ENCODE peak calls at places on chromosome 6, in six cellular contexts. One of them, this sample, is unnamed. For H3K4me1, the result is how much of the 10 kb centered on the place peaks cover.

GRCh38 chr6:133040025-133040838 is 200.9 kb upstream of the EYA4 start:
- DNase-seq in CD4-positive, alpha-beta memory T cell: peak
- DNase-seq in PC-3: peak
- DNase-seq in effector memory CD4-positive, alpha-beta T cell: no peak
- DNase-seq in tibial artery: no peak
- DNase-seq in CD8-positive, alpha-beta memory T cell: no peak
- DNase-seq in this sample: no peak

GRCh38 chr6:139943391-139943790 is 568.9 kb upstream of the CITED2 start:
- DNase-seq in CD8-positive, alpha-beta memory T cell: no peak
- DNase-seq in PC-3: peak
- DNase-seq in CD4-positive, alpha-beta memory T cell: no peak
- DNase-seq in tibial artery: no peak
- DNase-seq in effector memory CD4-positive, alpha-beta T cell: no peak
- DNase-seq in this sample: no peak

GRCh38 chr6:90184334-90185298 is 112.0 kb downstream of the BACH2 start:
- DNase-seq in CD8-positive, alpha-beta memory T cell: no peak
- DNase-seq in CD4-positive, alpha-beta memory T cell: no peak
- DNase-seq in PC-3: peak
- DNase-seq in effector memory CD4-positive, alpha-beta T cell: no peak
- DNase-seq in tibial artery: no peak
- DNase-seq in this sample: no peak

GRCh38 chr6:674956-675355 is 18.0 kb downstream of the EXOC2 start:
- DNase-seq in CD4-positive, alpha-beta memory T cell: no peak
- DNase-seq in CD8-positive, alpha-beta memory T cell: no peak
- DNase-seq in PC-3: no peak
- DNase-seq in tibial artery: no peak
- DNase-seq in effector memory CD4-positive, alpha-beta T cell: no peak
- DNase-seq in this sample: no peak

GRCh38 chr6:31541059-31541657 is 645 bp downstream of the DDX39B start:
- DNase-seq in tibial artery: no peak
- DNase-seq in effector memory CD4-positive, alpha-beta T cell: peak
- DNase-seq in PC-3: peak
- DNase-seq in CD8-positive, alpha-beta memory T cell: peak
- DNase-seq in CD4-positive, alpha-beta memory T cell: peak
- DNase-seq in this sample: no peak

GRCh38 chr6:136250686-136251008 is 536 bp upstream of the MTFR2 start:
- DNase-seq in PC-3: no peak
- DNase-seq in CD8-positive, alpha-beta memory T cell: no peak
- DNase-seq in CD4-positive, alpha-beta memory T cell: no peak
- DNase-seq in effector memory CD4-positive, alpha-beta T cell: no peak
- DNase-seq in tibial artery: no peak
- DNase-seq in this sample: no peak

GRCh38 chr6:169640347-169640972 is 61.4 kb downstream of the WDR27 start:
- DNase-seq in CD4-positive, alpha-beta memory T cell: no peak
- DNase-seq in tibial artery: no peak
- DNase-seq in CD8-positive, alpha-beta memory T cell: no peak
- DNase-seq in PC-3: no peak
- DNase-seq in effector memory CD4-positive, alpha-beta T cell: no peak
- DNase-seq in this sample: no peak

GRCh38 chr6:5295612-5296011 is 34.3 kb downstream of the FARS2 start:
- DNase-seq in CD8-positive, alpha-beta memory T cell: no peak
- DNase-seq in PC-3: peak
- DNase-seq in CD4-positive, alpha-beta memory T cell: no peak
- DNase-seq in tibial artery: no peak
- DNase-seq in effector memory CD4-positive, alpha-beta T cell: no peak
- DNase-seq in this sample: no peak

GRCh38 chr6:127119361-127120108 is 1.1 kb downstream of the RSPO3 start:
- DNase-seq in CD4-positive, alpha-beta memory T cell: no peak
- DNase-seq in PC-3: no peak
- DNase-seq in CD8-positive, alpha-beta memory T cell: no peak
- DNase-seq in effector memory CD4-positive, alpha-beta T cell: no peak
- DNase-seq in tibial artery: peak
- DNase-seq in this sample: no peak

GRCh38 chr6:138188278-138188923 is 26.7 kb downstream of the ARFGEF3 start:
- DNase-seq in effector memory CD4-positive, alpha-beta T cell: no peak
- DNase-seq in CD8-positive, alpha-beta memory T cell: no peak
- DNase-seq in CD4-positive, alpha-beta memory T cell: no peak
- DNase-seq in tibial artery: no peak
- DNase-seq in PC-3: peak
- DNase-seq in this sample: no peak
- H3K27ac ChIP-seq in effector memory CD4-positive, alpha-beta T cell: no peak
- H3K27ac ChIP-seq in CD8-positive, alpha-beta memory T cell: no peak
- H3K27ac ChIP-seq in CD4-positive, alpha-beta memory T cell: no peak
- H3K27ac ChIP-seq in tibial artery: no peak
- H3K27ac ChIP-seq in PC-3: no peak
- H3K27ac ChIP-seq in this sample: no peak

DNA sequence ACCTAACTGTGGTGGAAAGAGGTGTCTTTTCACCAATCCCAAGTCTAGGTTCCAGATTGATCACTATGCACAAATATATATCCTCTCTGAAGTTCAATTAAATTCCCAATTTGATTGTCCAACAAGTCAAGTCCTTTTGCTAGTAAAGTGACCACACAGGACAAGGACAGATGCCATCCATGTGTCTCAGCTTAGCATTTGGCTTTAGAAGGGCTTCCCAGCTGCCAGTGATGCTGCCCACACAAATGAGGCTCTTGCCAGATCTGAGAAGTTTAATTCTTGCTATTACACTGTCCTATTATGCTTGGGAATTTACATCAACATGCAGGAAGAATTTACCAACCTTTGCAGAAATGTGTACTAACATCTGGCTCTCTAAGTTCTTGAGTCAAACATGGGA is 108.5 kb downstream of the COL9A1 start:
- DNase-seq in effector memory CD4-positive, alpha-beta T cell: no peak
- DNase-seq in PC-3: no peak
- DNase-seq in CD4-positive, alpha-beta memory T cell: no peak
- DNase-seq in tibial artery: no peak
- DNase-seq in CD8-positive, alpha-beta memory T cell: no peak
- DNase-seq in this sample: no peak
- H3K4me3 ChIP-seq in effector memory CD4-positive, alpha-beta T cell: no peak
- H3K4me3 ChIP-seq in PC-3: no peak
- H3K4me3 ChIP-seq in CD4-positive, alpha-beta memory T cell: no peak
- H3K4me3 ChIP-seq in tibial artery: no peak
- H3K4me3 ChIP-seq in CD8-positive, alpha-beta memory T cell: no peak
- H3K4me3 ChIP-seq in this sample: no peak

DNA sequence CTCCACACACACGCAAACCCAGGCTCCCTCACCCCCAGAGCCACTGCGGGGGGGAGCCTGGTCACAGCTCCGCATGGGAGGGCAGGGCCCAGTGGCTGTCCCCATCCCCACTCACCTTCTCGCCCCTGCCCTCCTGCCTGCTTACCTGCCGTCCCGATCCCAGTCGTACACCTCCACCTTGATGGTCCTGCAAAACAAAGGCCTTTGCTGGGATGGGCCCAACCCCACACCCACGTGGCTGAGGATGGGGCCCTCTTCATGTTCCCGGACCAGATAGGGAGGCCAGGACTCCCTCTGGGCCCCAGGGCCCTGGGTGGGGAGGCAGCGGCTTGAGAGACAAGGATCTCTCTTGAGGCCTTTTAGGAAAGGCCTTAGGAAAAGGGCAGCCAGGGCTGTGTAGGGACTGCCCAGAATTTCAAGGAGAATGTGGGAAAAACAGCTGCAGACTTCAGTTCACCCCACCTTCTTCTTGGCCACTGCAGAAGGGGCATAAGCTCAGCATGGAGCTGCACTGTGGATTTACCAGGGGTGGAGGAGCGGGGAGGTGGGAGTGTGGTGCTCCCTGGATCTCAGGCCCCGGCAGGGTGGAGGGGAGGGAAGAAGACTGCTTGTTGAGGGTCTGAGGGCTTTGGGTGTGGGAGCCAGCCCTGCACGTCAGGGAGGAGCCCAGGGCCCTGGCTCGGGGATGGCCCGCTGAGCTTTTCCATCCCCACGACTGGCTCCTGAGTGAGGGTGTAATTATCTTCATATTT is 67.7 kb downstream of the RAB44 start:
- DNase-seq in CD4-positive, alpha-beta memory T cell: no peak
- DNase-seq in CD8-positive, alpha-beta memory T cell: no peak
- DNase-seq in effector memory CD4-positive, alpha-beta T cell: no peak
- DNase-seq in PC-3: no peak
- DNase-seq in tibial artery: no peak
- DNase-seq in this sample: no peak
- H3K4me1 ChIP-seq in CD4-positive, alpha-beta memory T cell: under half
- H3K4me1 ChIP-seq in CD8-positive, alpha-beta memory T cell: under half
- H3K4me1 ChIP-seq in effector memory CD4-positive, alpha-beta T cell: under half
- H3K4me1 ChIP-seq in PC-3: under half
- H3K4me1 ChIP-seq in tibial artery: under half
- H3K4me1 ChIP-seq in this sample: under half

GRCh38 chr6:143457563-143458359 is 7.2 kb downstream of the PEX3 start:
- DNase-seq in effector memory CD4-positive, alpha-beta T cell: no peak
- DNase-seq in CD8-positive, alpha-beta memory T cell: no peak
- DNase-seq in tibial artery: no peak
- DNase-seq in PC-3: peak
- DNase-seq in CD4-positive, alpha-beta memory T cell: no peak
- DNase-seq in this sample: no peak
- H3K27ac ChIP-seq in effector memory CD4-positive, alpha-beta T cell: no peak
- H3K27ac ChIP-seq in CD8-positive, alpha-beta memory T cell: no peak
- H3K27ac ChIP-seq in tibial artery: no peak
- H3K27ac ChIP-seq in PC-3: no peak
- H3K27ac ChIP-seq in CD4-positive, alpha-beta memory T cell: no peak
- H3K27ac ChIP-seq in this sample: no peak

DNA sequence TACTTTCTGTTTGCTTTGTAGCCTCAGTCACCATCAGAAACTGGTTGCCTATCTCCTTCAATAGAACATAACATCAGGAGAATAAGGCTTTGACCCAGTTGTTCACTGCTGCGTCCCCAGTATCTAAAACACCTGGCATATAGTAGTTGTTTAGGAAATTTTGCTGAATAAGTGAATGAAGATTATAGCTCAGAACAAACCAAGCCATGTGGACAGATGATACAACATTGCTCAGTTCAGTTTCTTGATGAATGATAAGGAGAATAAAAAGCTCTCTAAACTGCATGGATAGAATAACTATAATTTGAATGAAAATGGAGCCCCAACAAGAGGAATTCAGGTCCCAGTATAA is 5.2 kb upstream of the SERPINB1 start:
- DNase-seq in effector memory CD4-positive, alpha-beta T cell: no peak
- DNase-seq in PC-3: no peak
- DNase-seq in tibial artery: no peak
- DNase-seq in CD8-positive, alpha-beta memory T cell: no peak
- DNase-seq in CD4-positive, alpha-beta memory T cell: no peak
- DNase-seq in this sample: no peak
- H3K4me3 ChIP-seq in effector memory CD4-positive, alpha-beta T cell: no peak
- H3K4me3 ChIP-seq in PC-3: peak
- H3K4me3 ChIP-seq in tibial artery: peak
- H3K4me3 ChIP-seq in CD8-positive, alpha-beta memory T cell: peak
- H3K4me3 ChIP-seq in CD4-positive, alpha-beta memory T cell: peak
- H3K4me3 ChIP-seq in this sample: no peak

GRCh38 chr6:82013561-82014275 is 233.8 kb downstream of the IBTK start:
- DNase-seq in PC-3: peak
- DNase-seq in effector memory CD4-positive, alpha-beta T cell: no peak
- DNase-seq in CD4-positive, alpha-beta memory T cell: no peak
- DNase-seq in CD8-positive, alpha-beta memory T cell: no peak
- DNase-seq in tibial artery: no peak
- DNase-seq in this sample: no peak
- H3K4me1 ChIP-seq in PC-3: under half
- H3K4me1 ChIP-seq in effector memory CD4-positive, alpha-beta T cell: under half
- H3K4me1 ChIP-seq in CD4-positive, alpha-beta memory T cell: under half
- H3K4me1 ChIP-seq in CD8-positive, alpha-beta memory T cell: under half
- H3K4me1 ChIP-seq in tibial artery: under half
- H3K4me1 ChIP-seq in this sample: under half

DNA sequence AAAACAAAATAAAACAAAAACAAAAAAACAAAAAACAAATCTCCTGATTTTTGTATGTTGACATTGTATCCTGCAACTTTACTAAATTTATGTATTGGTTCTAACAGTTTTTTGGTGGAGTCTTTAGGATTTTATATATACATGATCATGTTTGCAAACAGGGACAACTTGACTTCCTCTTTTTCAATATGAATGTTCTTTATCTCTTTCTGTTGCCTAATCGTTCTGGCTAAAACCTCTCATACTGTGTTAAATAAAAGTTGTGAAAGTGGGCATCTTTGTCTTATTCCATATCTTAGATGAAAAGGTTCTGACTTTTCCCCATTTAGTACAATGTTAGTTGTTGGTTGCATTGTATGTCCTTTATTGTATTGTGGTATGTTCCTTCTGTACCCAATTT is 261.7 kb upstream of the NOX3 start:
- DNase-seq in CD4-positive, alpha-beta memory T cell: no peak
- DNase-seq in effector memory CD4-positive, alpha-beta T cell: no peak
- DNase-seq in tibial artery: no peak
- DNase-seq in CD8-positive, alpha-beta memory T cell: no peak
- DNase-seq in PC-3: no peak
- DNase-seq in this sample: no peak
- H3K27ac ChIP-seq in CD4-positive, alpha-beta memory T cell: no peak
- H3K27ac ChIP-seq in effector memory CD4-positive, alpha-beta T cell: no peak
- H3K27ac ChIP-seq in tibial artery: no peak
- H3K27ac ChIP-seq in CD8-positive, alpha-beta memory T cell: no peak
- H3K27ac ChIP-seq in PC-3: no peak
- H3K27ac ChIP-seq in this sample: no peak

GRCh38 chr6:43477235-43478007 is at the start of gene TJAP1:
- DNase-seq in CD4-positive, alpha-beta memory T cell: peak
- DNase-seq in effector memory CD4-positive, alpha-beta T cell: peak
- DNase-seq in PC-3: peak
- DNase-seq in CD8-positive, alpha-beta memory T cell: peak
- DNase-seq in tibial artery: peak
- DNase-seq in this sample: peak

GRCh38 chr6:43475506-43475905 is 1.9 kb upstream of the TJAP1 start:
- DNase-seq in CD8-positive, alpha-beta memory T cell: no peak
- DNase-seq in PC-3: no peak
- DNase-seq in effector memory CD4-positive, alpha-beta T cell: no peak
- DNase-seq in CD4-positive, alpha-beta memory T cell: no peak
- DNase-seq in tibial artery: no peak
- DNase-seq in this sample: no peak

GRCh38 chr6:43472515-43472914 is 4.9 kb upstream of the TJAP1 start:
- DNase-seq in PC-3: no peak
- DNase-seq in CD4-positive, alpha-beta memory T cell: no peak
- DNase-seq in effector memory CD4-positive, alpha-beta T cell: no peak
- DNase-seq in CD8-positive, alpha-beta memory T cell: no peak
- DNase-seq in tibial artery: no peak
- DNase-seq in this sample: no peak

GRCh38 chr6:43478008-43478372 is 620 bp downstream of the TJAP1 start:
- DNase-seq in CD4-positive, alpha-beta memory T cell: no peak
- DNase-seq in tibial artery: no peak
- DNase-seq in PC-3: no peak
- DNase-seq in effector memory CD4-positive, alpha-beta T cell: no peak
- DNase-seq in CD8-positive, alpha-beta memory T cell: no peak
- DNase-seq in this sample: no peak

DNA sequence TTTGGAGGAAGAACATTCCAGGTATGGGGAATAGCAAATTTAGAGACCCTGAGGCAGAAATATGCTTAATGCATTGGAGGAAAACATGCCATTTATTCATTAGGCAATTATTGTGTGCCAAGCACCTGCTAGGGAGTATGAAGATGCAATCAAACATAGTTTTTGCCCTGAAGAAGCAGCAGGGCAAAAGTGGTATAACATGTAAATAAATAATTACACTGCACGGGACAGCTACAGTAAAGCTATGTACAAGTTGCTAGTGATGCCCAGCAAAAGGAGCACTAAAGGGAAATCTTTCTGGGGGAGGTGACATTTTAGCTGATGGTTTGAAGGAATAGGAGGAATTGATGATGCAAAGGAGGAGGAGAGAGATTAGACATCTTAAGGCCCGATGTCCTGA is 626 bp upstream of the TJAP1 start:
- DNase-seq in PC-3: no peak
- DNase-seq in effector memory CD4-positive, alpha-beta T cell: no peak
- DNase-seq in tibial artery: no peak
- DNase-seq in CD8-positive, alpha-beta memory T cell: no peak
- DNase-seq in CD4-positive, alpha-beta memory T cell: no peak
- DNase-seq in this sample: no peak
- H3K4me3 ChIP-seq in PC-3: peak
- H3K4me3 ChIP-seq in effector memory CD4-positive, alpha-beta T cell: peak
- H3K4me3 ChIP-seq in tibial artery: peak
- H3K4me3 ChIP-seq in CD8-positive, alpha-beta memory T cell: peak
- H3K4me3 ChIP-seq in CD4-positive, alpha-beta memory T cell: peak
- H3K4me3 ChIP-seq in this sample: no peak